ENCODE peak calls at places on chromosomes 11 and 22, in nine cellular contexts. One of them, this sample, is unnamed.

GRCh38 chr11:73152861-73153483 is 10.9 kb upstream of the FCHSD2 start:
- DNase-seq in right atrium auricular region: no peak
- DNase-seq in transverse colon: peak; percentile 73
- DNase-seq in CD8-positive, alpha-beta T cell: peak; percentile 53
- DNase-seq in heart left ventricle: no peak
- DNase-seq in cardiac fibroblast: no peak
- DNase-seq in fibroblast of the aortic adventitia: no peak
- DNase-seq in thyroid gland: peak; percentile 32
- DNase-seq in upper lobe of right lung: no peak
- DNase-seq in this sample: no peak

GRCh38 chr11:7418061-7418460 is 67.2 kb upstream of the OLFML1 start:
- DNase-seq in right atrium auricular region: no peak
- DNase-seq in transverse colon: no peak
- DNase-seq in CD8-positive, alpha-beta T cell: no peak
- DNase-seq in heart left ventricle: no peak
- DNase-seq in cardiac fibroblast: no peak
- DNase-seq in fibroblast of the aortic adventitia: no peak
- DNase-seq in thyroid gland: no peak
- DNase-seq in upper lobe of right lung: no peak
- DNase-seq in this sample: no peak

GRCh38 chr22:32858957-32859356 is 57.5 kb downstream of the TIMP3 start:
- DNase-seq in right atrium auricular region: no peak
- DNase-seq in transverse colon: no peak
- DNase-seq in CD8-positive, alpha-beta T cell: no peak
- DNase-seq in heart left ventricle: no peak
- DNase-seq in cardiac fibroblast: no peak
- DNase-seq in fibroblast of the aortic adventitia: no peak
- DNase-seq in thyroid gland: no peak
- DNase-seq in upper lobe of right lung: no peak
- DNase-seq in this sample: no peak

GRCh38 chr11:44592125-44592643 is 26.7 kb downstream of the CD82 start:
- DNase-seq in right atrium auricular region: peak; percentile 86
- DNase-seq in transverse colon: peak; percentile 31
- DNase-seq in CD8-positive, alpha-beta T cell: no peak
- DNase-seq in heart left ventricle: no peak
- DNase-seq in cardiac fibroblast: peak; percentile 88
- DNase-seq in fibroblast of the aortic adventitia: peak; percentile 91
- DNase-seq in thyroid gland: peak; percentile 23
- DNase-seq in upper lobe of right lung: no peak
- DNase-seq in this sample: peak; percentile 63

GRCh38 chr11:19656140-19656541 is 56.5 kb upstream of the NAV2 start:
- DNase-seq in right atrium auricular region: no peak
- DNase-seq in transverse colon: no peak
- DNase-seq in CD8-positive, alpha-beta T cell: no peak
- DNase-seq in heart left ventricle: no peak
- DNase-seq in cardiac fibroblast: no peak
- DNase-seq in fibroblast of the aortic adventitia: no peak
- DNase-seq in thyroid gland: no peak
- DNase-seq in upper lobe of right lung: no peak
- DNase-seq in this sample: no peak

GRCh38 chr11:8833568-8834275 is 77.3 kb upstream of the AKIP1 start:
- DNase-seq in right atrium auricular region: no peak
- DNase-seq in transverse colon: no peak
- DNase-seq in CD8-positive, alpha-beta T cell: no peak
- DNase-seq in heart left ventricle: no peak
- DNase-seq in cardiac fibroblast: no peak
- DNase-seq in fibroblast of the aortic adventitia: no peak
- DNase-seq in thyroid gland: no peak
- DNase-seq in upper lobe of right lung: no peak
- DNase-seq in this sample: no peak

GRCh38 chr11:71448257-71449161 is at the start of gene DHCR7:
- DNase-seq in right atrium auricular region: peak; percentile 98
- DNase-seq in transverse colon: peak; percentile 97
- DNase-seq in CD8-positive, alpha-beta T cell: peak; percentile 94
- DNase-seq in heart left ventricle: peak; percentile 98
- DNase-seq in cardiac fibroblast: peak; percentile 97
- DNase-seq in fibroblast of the aortic adventitia: peak; percentile 90
- DNase-seq in thyroid gland: peak; percentile 96
- DNase-seq in upper lobe of right lung: peak; percentile 98
- DNase-seq in this sample: peak; percentile 96

GRCh38 chr22:30254307-30254706 is 7.7 kb upstream of the LIF start:
- DNase-seq in right atrium auricular region: no peak
- DNase-seq in transverse colon: no peak
- DNase-seq in CD8-positive, alpha-beta T cell: no peak
- DNase-seq in heart left ventricle: no peak
- DNase-seq in cardiac fibroblast: no peak
- DNase-seq in fibroblast of the aortic adventitia: no peak
- DNase-seq in thyroid gland: no peak
- DNase-seq in upper lobe of right lung: no peak
- DNase-seq in this sample: no peak

GRCh38 chr11:116046127-116046526 is 541.9 kb upstream of the CADM1 start:
- DNase-seq in right atrium auricular region: no peak
- DNase-seq in transverse colon: no peak
- DNase-seq in CD8-positive, alpha-beta T cell: no peak
- DNase-seq in heart left ventricle: no peak
- DNase-seq in cardiac fibroblast: no peak
- DNase-seq in fibroblast of the aortic adventitia: no peak
- DNase-seq in thyroid gland: no peak
- DNase-seq in upper lobe of right lung: no peak
- DNase-seq in this sample: no peak

GRCh38 chr22:50445071-50445879 is 29.6 kb downstream of the SBF1 start:
- DNase-seq in right atrium auricular region: no peak
- DNase-seq in transverse colon: no peak
- DNase-seq in CD8-positive, alpha-beta T cell: peak; percentile 55
- DNase-seq in heart left ventricle: no peak
- DNase-seq in cardiac fibroblast: no peak
- DNase-seq in fibroblast of the aortic adventitia: no peak
- DNase-seq in thyroid gland: peak; percentile 68
- DNase-seq in upper lobe of right lung: no peak
- DNase-seq in this sample: no peak

GRCh38 chr11:2882681-2883110 is 2.9 kb downstream of the CDKN1C start:
- DNase-seq in right atrium auricular region: no peak
- DNase-seq in transverse colon: no peak
- DNase-seq in CD8-positive, alpha-beta T cell: no peak
- DNase-seq in heart left ventricle: no peak
- DNase-seq in cardiac fibroblast: no peak
- DNase-seq in fibroblast of the aortic adventitia: no peak
- DNase-seq in thyroid gland: no peak
- DNase-seq in upper lobe of right lung: no peak
- DNase-seq in this sample: no peak

GRCh38 chr22:33328789-33329296 is 270.7 kb upstream of the SYN3 start:
- DNase-seq in right atrium auricular region: no peak
- DNase-seq in transverse colon: no peak
- DNase-seq in CD8-positive, alpha-beta T cell: no peak
- DNase-seq in heart left ventricle: no peak
- DNase-seq in cardiac fibroblast: peak; percentile 19
- DNase-seq in fibroblast of the aortic adventitia: peak; percentile 84
- DNase-seq in thyroid gland: no peak
- DNase-seq in upper lobe of right lung: no peak
- DNase-seq in this sample: no peak

GRCh38 chr22:48721394-48721666 is 1106.3 kb downstream of the BRD1 start:
- DNase-seq in right atrium auricular region: no peak
- DNase-seq in transverse colon: peak; percentile 29
- DNase-seq in CD8-positive, alpha-beta T cell: no peak
- DNase-seq in heart left ventricle: no peak
- DNase-seq in cardiac fibroblast: no peak
- DNase-seq in fibroblast of the aortic adventitia: no peak
- DNase-seq in thyroid gland: no peak
- DNase-seq in upper lobe of right lung: no peak
- DNase-seq in this sample: no peak

GRCh38 chr22:48720662-48721393 is 1106.8 kb downstream of the BRD1 start:
- DNase-seq in right atrium auricular region: no peak
- DNase-seq in transverse colon: no peak
- DNase-seq in CD8-positive, alpha-beta T cell: no peak
- DNase-seq in heart left ventricle: no peak
- DNase-seq in cardiac fibroblast: no peak
- DNase-seq in fibroblast of the aortic adventitia: no peak
- DNase-seq in thyroid gland: no peak
- DNase-seq in upper lobe of right lung: peak; percentile 48
- DNase-seq in this sample: no peak

GRCh38 chr22:48717883-48718817 is 1109.5 kb downstream of the BRD1 start:
- DNase-seq in right atrium auricular region: no peak
- DNase-seq in transverse colon: no peak
- DNase-seq in CD8-positive, alpha-beta T cell: no peak
- DNase-seq in heart left ventricle: no peak
- DNase-seq in cardiac fibroblast: no peak
- DNase-seq in fibroblast of the aortic adventitia: no peak
- DNase-seq in thyroid gland: no peak
- DNase-seq in upper lobe of right lung: peak; percentile 48
- DNase-seq in this sample: no peak

GRCh38 chr22:48718818-48719500 is 1108.7 kb downstream of the BRD1 start:
- DNase-seq in right atrium auricular region: no peak
- DNase-seq in transverse colon: no peak
- DNase-seq in CD8-positive, alpha-beta T cell: no peak
- DNase-seq in heart left ventricle: no peak
- DNase-seq in cardiac fibroblast: no peak
- DNase-seq in fibroblast of the aortic adventitia: no peak
- DNase-seq in thyroid gland: no peak
- DNase-seq in upper lobe of right lung: peak; percentile 48
- DNase-seq in this sample: no peak

DNA sequence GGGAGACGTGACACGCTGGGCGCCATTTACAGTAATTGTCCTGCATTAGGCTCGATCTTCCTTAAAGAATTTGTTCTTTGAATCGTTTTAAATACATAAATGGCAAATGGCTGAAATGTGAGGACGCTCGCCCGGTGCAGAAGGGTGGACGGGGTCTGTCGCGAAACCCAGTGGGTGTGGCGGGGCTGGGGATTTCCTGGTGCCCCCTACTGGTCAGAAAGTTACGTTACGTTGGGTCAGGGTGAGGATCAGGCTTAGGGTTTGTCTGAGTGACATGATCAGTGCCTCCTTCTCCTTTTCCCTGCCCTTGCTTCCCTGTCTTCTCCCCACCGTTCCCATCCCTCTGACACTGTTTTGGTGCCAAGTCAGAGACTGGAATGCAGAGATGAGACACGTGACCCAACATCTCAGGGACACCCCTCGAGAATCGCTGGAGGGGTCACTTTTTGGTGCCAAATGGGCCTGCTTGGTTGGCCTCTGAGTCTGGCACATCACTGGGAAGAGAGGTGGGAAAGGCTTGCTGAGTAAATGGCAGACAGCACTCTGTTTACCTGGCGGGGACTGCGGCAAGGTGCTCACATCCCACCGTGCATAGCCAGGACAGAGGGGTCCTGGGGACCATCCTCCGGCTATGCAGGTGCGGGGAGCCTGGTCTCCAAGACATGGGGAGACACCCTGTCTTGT is 1107.6 kb downstream of the BRD1 start:
- DNase-seq in right atrium auricular region: no peak
- DNase-seq in transverse colon: no peak
- DNase-seq in CD8-positive, alpha-beta T cell: no peak
- DNase-seq in heart left ventricle: no peak
- DNase-seq in cardiac fibroblast: no peak
- DNase-seq in fibroblast of the aortic adventitia: no peak
- DNase-seq in thyroid gland: no peak
- DNase-seq in upper lobe of right lung: peak; percentile 35
- DNase-seq in this sample: no peak
- TF ChIP-seq CTCF in right atrium auricular region: no peak
- TF ChIP-seq CTCF in transverse colon: no peak
- TF ChIP-seq CTCF in CD8-positive, alpha-beta T cell: no peak
- TF ChIP-seq CTCF in heart left ventricle: no peak
- TF ChIP-seq CTCF in cardiac fibroblast: no peak
- TF ChIP-seq CTCF in fibroblast of the aortic adventitia: no peak
- TF ChIP-seq CTCF in thyroid gland: no peak
- TF ChIP-seq CTCF in upper lobe of right lung: no peak
- TF ChIP-seq CTCF in this sample: no peak

DNA sequence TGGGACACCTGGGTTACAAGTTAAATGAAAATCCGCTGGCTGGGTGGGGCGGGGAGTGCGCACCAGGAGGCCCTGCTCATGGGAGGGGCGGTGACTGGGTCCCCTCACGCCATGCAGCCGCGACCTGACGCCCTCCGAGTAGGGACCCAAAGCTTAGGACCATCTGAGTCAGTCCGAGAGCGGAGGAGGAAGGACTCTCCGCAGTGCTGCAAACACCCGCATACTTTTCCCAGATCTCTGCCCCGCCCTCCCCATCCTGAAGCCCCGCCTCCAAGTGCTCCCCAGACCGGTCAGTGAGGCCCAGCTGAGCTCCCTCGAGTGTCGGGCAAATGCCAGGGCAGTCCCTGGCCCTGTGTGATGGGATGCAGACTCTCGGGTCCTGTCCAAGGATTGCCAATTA is 6.6 kb upstream of the FLI1 start:
- DNase-seq in right atrium auricular region: no peak
- DNase-seq in transverse colon: peak; percentile 52
- DNase-seq in CD8-positive, alpha-beta T cell: no peak
- DNase-seq in heart left ventricle: peak; percentile 49
- DNase-seq in cardiac fibroblast: peak; percentile 40
- DNase-seq in fibroblast of the aortic adventitia: no peak
- DNase-seq in thyroid gland: peak; percentile 19
- DNase-seq in upper lobe of right lung: peak; percentile 74
- DNase-seq in this sample: peak; percentile 42
- H3K4me3 ChIP-seq in right atrium auricular region: peak overlapping the region; percentile 6
- H3K4me3 ChIP-seq in transverse colon: peak overlapping the region; percentile 27
- H3K4me3 ChIP-seq in CD8-positive, alpha-beta T cell: peak overlapping the region; percentile 61
- H3K4me3 ChIP-seq in heart left ventricle: peak overlapping the region; percentile 37
- H3K4me3 ChIP-seq in cardiac fibroblast: peak overlapping the region; percentile 54
- H3K4me3 ChIP-seq in fibroblast of the aortic adventitia: peak overlapping the region; percentile 55
- H3K4me3 ChIP-seq in thyroid gland: peak overlapping the region; percentile 21
- H3K4me3 ChIP-seq in upper lobe of right lung: peak overlapping the region; percentile 45
- H3K4me3 ChIP-seq in this sample: peak overlapping the region; percentile 59

GRCh38 chr11:132803436-132803835 is 728.9 kb downstream of the OPCML start:
- DNase-seq in right atrium auricular region: no peak
- DNase-seq in transverse colon: no peak
- DNase-seq in CD8-positive, alpha-beta T cell: no peak
- DNase-seq in heart left ventricle: no peak
- DNase-seq in cardiac fibroblast: no peak
- DNase-seq in fibroblast of the aortic adventitia: no peak
- DNase-seq in thyroid gland: no peak
- DNase-seq in upper lobe of right lung: no peak
- DNase-seq in this sample: no peak
- TF ChIP-seq CTCF in right atrium auricular region: no peak
- TF ChIP-seq CTCF in transverse colon: no peak
- TF ChIP-seq CTCF in CD8-positive, alpha-beta T cell: no peak
- TF ChIP-seq CTCF in heart left ventricle: no peak
- TF ChIP-seq CTCF in cardiac fibroblast: no peak
- TF ChIP-seq CTCF in fibroblast of the aortic adventitia: no peak
- TF ChIP-seq CTCF in thyroid gland: no peak
- TF ChIP-seq CTCF in upper lobe of right lung: no peak
- TF ChIP-seq CTCF in this sample: no peak

DNA sequence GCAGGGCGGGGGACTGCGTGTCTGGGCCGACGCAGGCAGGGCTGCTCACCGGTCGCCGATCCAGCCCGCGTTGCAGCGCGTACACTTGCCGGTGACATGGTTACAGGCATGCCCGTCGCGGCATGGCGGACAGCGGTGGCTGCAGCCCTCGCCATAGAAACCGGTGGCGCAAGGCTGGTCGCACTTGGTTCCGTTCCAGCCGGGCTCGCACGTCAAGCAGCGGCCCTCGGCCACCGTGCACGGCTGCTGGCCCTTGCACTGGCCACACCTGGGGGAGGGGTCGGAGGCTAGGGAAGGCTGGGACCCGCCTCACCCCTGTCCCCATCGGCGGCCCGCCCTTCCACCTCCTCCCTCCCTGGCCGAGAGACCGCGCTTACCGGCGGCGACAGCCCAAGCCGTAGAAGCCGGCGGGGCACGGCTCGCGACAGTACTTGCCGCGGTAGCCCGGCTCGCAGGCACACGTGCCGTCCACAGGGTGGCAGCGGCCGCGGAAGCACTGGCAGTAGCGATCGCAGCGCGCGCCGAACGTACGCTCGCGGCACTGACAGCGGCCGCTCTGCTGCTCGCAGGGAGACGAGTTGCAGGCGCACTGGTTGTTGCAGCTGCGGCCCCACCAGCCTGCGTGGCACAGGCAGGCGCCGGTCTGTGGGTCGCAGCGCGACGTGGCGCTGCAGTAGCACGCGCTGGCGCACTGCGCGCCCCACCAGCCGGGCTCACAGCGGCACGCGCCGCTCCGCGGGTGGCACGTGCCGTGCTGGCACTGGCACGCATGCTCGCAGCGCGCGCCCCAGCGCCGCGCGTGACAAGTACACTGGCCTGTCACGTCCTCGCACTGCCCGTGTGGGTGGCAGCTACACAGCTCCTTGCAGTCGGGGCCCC is 6.7 kb downstream of the SCARF2 start:
- DNase-seq in right atrium auricular region: peak; percentile 56
- DNase-seq in transverse colon: peak; percentile 57
- DNase-seq in CD8-positive, alpha-beta T cell: peak; percentile 62
- DNase-seq in heart left ventricle: peak; percentile 57
- DNase-seq in cardiac fibroblast: no peak
- DNase-seq in fibroblast of the aortic adventitia: no peak
- DNase-seq in thyroid gland: peak; percentile 59
- DNase-seq in upper lobe of right lung: peak; percentile 80
- DNase-seq in this sample: no peak
- H3K4me3 ChIP-seq in right atrium auricular region: no peak overlapping the region
- H3K4me3 ChIP-seq in transverse colon: peak overlapping the region; percentile 19
- H3K4me3 ChIP-seq in CD8-positive, alpha-beta T cell: peak overlapping the region; percentile 60
- H3K4me3 ChIP-seq in heart left ventricle: no peak overlapping the region
- H3K4me3 ChIP-seq in cardiac fibroblast: no peak overlapping the region
- H3K4me3 ChIP-seq in fibroblast of the aortic adventitia: no peak overlapping the region
- H3K4me3 ChIP-seq in thyroid gland: peak overlapping the region; percentile 8
- H3K4me3 ChIP-seq in upper lobe of right lung: peak overlapping the region; percentile 39
- H3K4me3 ChIP-seq in this sample: peak overlapping the region; percentile 47

This sample was measured in psoas muscle.